ENCODE peak calls at places on chromosomes 7 and 10, in five cellular contexts. One of them, this sample, is unnamed.

GRCh38 chr10:72073677-72074412 is 14.5 kb downstream of the SPOCK2 start:
- DNase-seq in adrenal gland: no peak
- DNase-seq in body of pancreas: no peak
- DNase-seq in tibial nerve: no peak
- DNase-seq in ovary: no peak
- DNase-seq in this sample: no peak

GRCh38 chr7:111357691-111358090 is 204.6 kb downstream of the IMMP2L start:
- DNase-seq in tibial nerve: no peak
- DNase-seq in ovary: no peak
- DNase-seq in body of pancreas: no peak
- DNase-seq in adrenal gland: no peak
- DNase-seq in this sample: no peak

GRCh38 chr10:55410415-55410885 is 609.4 kb upstream of the PCDH15 start:
- DNase-seq in ovary: no peak
- DNase-seq in body of pancreas: peak
- DNase-seq in tibial nerve: no peak
- DNase-seq in adrenal gland: peak
- DNase-seq in this sample: no peak

GRCh38 chr7:122485841-122486240 is 181.3 kb upstream of the FEZF1 start:
- DNase-seq in ovary: no peak
- DNase-seq in tibial nerve: no peak
- DNase-seq in adrenal gland: no peak
- DNase-seq in body of pancreas: no peak
- DNase-seq in this sample: no peak

GRCh38 chr10:80460399-80461207 is 6.5 kb downstream of the TSPAN14 start:
- DNase-seq in body of pancreas: peak
- DNase-seq in ovary: peak
- DNase-seq in tibial nerve: no peak
- DNase-seq in adrenal gland: peak
- DNase-seq in this sample: no peak

GRCh38 chr10:15408557-15408956 is 37.5 kb upstream of the FAM171A1 start:
- DNase-seq in ovary: no peak
- DNase-seq in adrenal gland: no peak
- DNase-seq in body of pancreas: no peak
- DNase-seq in tibial nerve: no peak
- DNase-seq in this sample: no peak

GRCh38 chr10:118901409-118901808 is 128.1 kb upstream of the NANOS1 start:
- DNase-seq in tibial nerve: no peak
- DNase-seq in body of pancreas: no peak
- DNase-seq in adrenal gland: no peak
- DNase-seq in ovary: no peak
- DNase-seq in this sample: peak

GRCh38 chr10:2920638-2921037 is 146.7 kb upstream of the PFKP start:
- DNase-seq in tibial nerve: no peak
- DNase-seq in adrenal gland: no peak
- DNase-seq in ovary: no peak
- DNase-seq in body of pancreas: no peak
- DNase-seq in this sample: no peak

GRCh38 chr10:129057856-129058663 is 409.0 kb upstream of the MGMT start:
- DNase-seq in adrenal gland: no peak
- DNase-seq in tibial nerve: no peak
- DNase-seq in body of pancreas: no peak
- DNase-seq in ovary: no peak
- DNase-seq in this sample: peak

GRCh38 chr10:12530017-12530416 is 180.7 kb downstream of the CAMK1D start:
- DNase-seq in ovary: peak
- DNase-seq in body of pancreas: no peak
- DNase-seq in tibial nerve: no peak
- DNase-seq in adrenal gland: no peak
- DNase-seq in this sample: no peak

GRCh38 chr7:158702196-158702595 is 2.4 kb downstream of the NCAPG2 start:
- DNase-seq in ovary: no peak
- DNase-seq in tibial nerve: no peak
- DNase-seq in adrenal gland: no peak
- DNase-seq in body of pancreas: no peak
- DNase-seq in this sample: no peak

GRCh38 chr10:110216240-110216639 is 8.8 kb downstream of the MXI1 start:
- DNase-seq in body of pancreas: no peak
- DNase-seq in adrenal gland: no peak
- DNase-seq in tibial nerve: no peak
- DNase-seq in ovary: no peak
- DNase-seq in this sample: no peak

GRCh38 chr10:73922007-73922863 is 11.3 kb downstream of the PLAU start:
- DNase-seq in tibial nerve: no peak
- DNase-seq in ovary: no peak
- DNase-seq in body of pancreas: no peak
- DNase-seq in adrenal gland: no peak
- DNase-seq in this sample: no peak

GRCh38 chr7:100584046-100584676 is 1.8 kb downstream of the LRCH4 start:
- DNase-seq in ovary: no peak
- DNase-seq in tibial nerve: no peak
- DNase-seq in body of pancreas: no peak
- DNase-seq in adrenal gland: no peak
- DNase-seq in this sample: no peak

GRCh38 chr7:24907311-24907886 is 72.6 kb downstream of the OSBPL3 start:
- DNase-seq in body of pancreas: no peak
- DNase-seq in adrenal gland: no peak
- DNase-seq in tibial nerve: no peak
- DNase-seq in ovary: no peak
- DNase-seq in this sample: no peak
- TF ChIP-seq POLR2A in body of pancreas: no peak
- TF ChIP-seq POLR2A in adrenal gland: no peak
- TF ChIP-seq POLR2A in tibial nerve: no peak
- TF ChIP-seq POLR2A in ovary: no peak
- TF ChIP-seq POLR2A in this sample: no peak

GRCh38 chr7:115015619-115016018 is 93.7 kb downstream of the MDFIC start:
- DNase-seq in adrenal gland: no peak
- DNase-seq in body of pancreas: no peak
- DNase-seq in ovary: no peak
- DNase-seq in tibial nerve: no peak
- DNase-seq in this sample: no peak
- H3K27ac ChIP-seq in adrenal gland: no peak
- H3K27ac ChIP-seq in body of pancreas: no peak
- H3K27ac ChIP-seq in ovary: no peak
- H3K27ac ChIP-seq in tibial nerve: no peak
- H3K27ac ChIP-seq in this sample: no peak

GRCh38 chr7:70238171-70238575 is 639.9 kb downstream of the AUTS2 start:
- DNase-seq in tibial nerve: no peak
- DNase-seq in ovary: no peak
- DNase-seq in body of pancreas: no peak
- DNase-seq in adrenal gland: no peak
- DNase-seq in this sample: no peak
- TF ChIP-seq POLR2A in tibial nerve: no peak
- TF ChIP-seq POLR2A in ovary: no peak
- TF ChIP-seq POLR2A in body of pancreas: no peak
- TF ChIP-seq POLR2A in adrenal gland: no peak
- TF ChIP-seq POLR2A in this sample: no peak

GRCh38 chr10:28250358-28250757 is 52.5 kb downstream of the MPP7 start:
- DNase-seq in tibial nerve: no peak
- DNase-seq in body of pancreas: no peak
- DNase-seq in ovary: no peak
- DNase-seq in adrenal gland: no peak
- DNase-seq in this sample: no peak

GRCh38 chr10:28256776-28257175 is 46.1 kb downstream of the MPP7 start:
- DNase-seq in tibial nerve: no peak
- DNase-seq in body of pancreas: no peak
- DNase-seq in ovary: no peak
- DNase-seq in adrenal gland: no peak
- DNase-seq in this sample: no peak

GRCh38 chr10:28253174-28253783 is 49.6 kb downstream of the MPP7 start:
- DNase-seq in ovary: no peak
- DNase-seq in body of pancreas: no peak
- DNase-seq in adrenal gland: no peak
- DNase-seq in tibial nerve: no peak
- DNase-seq in this sample: no peak

GRCh38 chr10:28250782-28251181 is 52.1 kb downstream of the MPP7 start:
- DNase-seq in body of pancreas: no peak
- DNase-seq in ovary: no peak
- DNase-seq in adrenal gland: no peak
- DNase-seq in tibial nerve: no peak
- DNase-seq in this sample: no peak

GRCh38 chr10:28254290-28254985 is 48.4 kb downstream of the MPP7 start:
- DNase-seq in ovary: no peak
- DNase-seq in tibial nerve: no peak
- DNase-seq in body of pancreas: peak
- DNase-seq in adrenal gland: peak
- DNase-seq in this sample: no peak
- H3K27ac ChIP-seq in ovary: no peak
- H3K27ac ChIP-seq in tibial nerve: no peak
- H3K27ac ChIP-seq in body of pancreas: no peak
- H3K27ac ChIP-seq in adrenal gland: no peak
- H3K27ac ChIP-seq in this sample: peak

GRCh38 chr7:155646669-155647068 is 2.2 kb downstream of the RBM33 start:
- DNase-seq in tibial nerve: no peak
- DNase-seq in adrenal gland: no peak
- DNase-seq in body of pancreas: no peak
- DNase-seq in ovary: no peak
- DNase-seq in this sample: no peak

GRCh38 chr7:155645652-155646051 is 1.2 kb downstream of the RBM33 start:
- DNase-seq in body of pancreas: no peak
- DNase-seq in adrenal gland: no peak
- DNase-seq in ovary: no peak
- DNase-seq in tibial nerve: no peak
- DNase-seq in this sample: no peak

GRCh38 chr7:155644178-155644970 is at the start of gene RBM33:
- DNase-seq in ovary: peak
- DNase-seq in body of pancreas: peak
- DNase-seq in tibial nerve: peak
- DNase-seq in adrenal gland: peak
- DNase-seq in this sample: peak

GRCh38 chr7:155643804-155644177 is 670 bp upstream of the RBM33 start:
- DNase-seq in tibial nerve: no peak
- DNase-seq in body of pancreas: no peak
- DNase-seq in ovary: no peak
- DNase-seq in adrenal gland: peak
- DNase-seq in this sample: no peak

DNA sequence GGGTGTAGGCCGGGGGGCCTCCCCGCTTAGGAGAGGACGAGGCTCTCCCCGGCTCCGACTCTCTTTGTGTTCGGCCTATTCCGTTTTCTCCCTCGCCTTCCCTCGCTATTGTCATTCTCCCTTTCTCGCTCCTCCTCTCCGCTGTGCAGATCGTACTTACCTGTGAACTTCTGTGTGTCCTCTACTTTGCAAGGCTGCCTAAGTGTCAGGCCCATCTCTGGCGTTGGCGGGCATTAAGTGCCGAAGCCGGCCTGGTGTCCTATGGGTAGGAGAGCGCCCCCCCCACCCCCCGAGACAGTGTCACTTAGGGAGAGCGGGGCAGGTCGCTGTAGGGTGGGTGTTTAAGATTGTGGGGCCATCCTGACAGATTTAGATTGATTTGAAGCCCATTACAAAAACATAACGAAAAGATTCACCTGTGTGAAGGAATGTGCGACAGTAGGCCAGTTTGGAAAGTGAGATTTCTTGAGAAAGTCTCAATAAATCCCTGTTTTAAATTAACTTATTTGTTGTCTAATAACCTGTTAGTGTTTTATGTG is 579 bp downstream of the RBM33 start:
- DNase-seq in ovary: peak
- DNase-seq in tibial nerve: peak
- DNase-seq in adrenal gland: peak
- DNase-seq in body of pancreas: peak
- DNase-seq in this sample: no peak
- TF ChIP-seq POLR2A in ovary: no peak
- TF ChIP-seq POLR2A in tibial nerve: no peak
- TF ChIP-seq POLR2A in adrenal gland: no peak
- TF ChIP-seq POLR2A in body of pancreas: no peak
- TF ChIP-seq POLR2A in this sample: no peak

GRCh38 chr7:139703468-139704307 is 74.1 kb downstream of the HIPK2 start:
- DNase-seq in adrenal gland: peak
- DNase-seq in tibial nerve: no peak
- DNase-seq in body of pancreas: no peak
- DNase-seq in ovary: no peak
- DNase-seq in this sample: no peak
- H3K27ac ChIP-seq in adrenal gland: peak
- H3K27ac ChIP-seq in tibial nerve: no peak
- H3K27ac ChIP-seq in body of pancreas: no peak
- H3K27ac ChIP-seq in ovary: no peak
- H3K27ac ChIP-seq in this sample: peak

GRCh38 chr7:36653011-36653670 is 71.2 kb downstream of the AOAH start:
- DNase-seq in adrenal gland: no peak
- DNase-seq in ovary: no peak
- DNase-seq in body of pancreas: no peak
- DNase-seq in tibial nerve: no peak
- DNase-seq in this sample: no peak
- TF ChIP-seq POLR2A in adrenal gland: no peak
- TF ChIP-seq POLR2A in ovary: no peak
- TF ChIP-seq POLR2A in body of pancreas: no peak
- TF ChIP-seq POLR2A in tibial nerve: no peak
- TF ChIP-seq POLR2A in this sample: no peak

GRCh38 chr10:101040061-101040460 is 9.0 kb downstream of the SFXN3 start:
- DNase-seq in body of pancreas: no peak
- DNase-seq in tibial nerve: no peak
- DNase-seq in adrenal gland: no peak
- DNase-seq in ovary: no peak
- DNase-seq in this sample: no peak
- H3K27ac ChIP-seq in body of pancreas: no peak
- H3K27ac ChIP-seq in tibial nerve: no peak
- H3K27ac ChIP-seq in adrenal gland: no peak
- H3K27ac ChIP-seq in ovary: no peak
- H3K27ac ChIP-seq in this sample: no peak

This sample was measured in esophagus muscularis mucosa.